ENCODE peak calls at places on chromosomes 1 and 21, in six cellular contexts. S is SK-N-SH, V is mesenchymal stem cell, E is IMR-90, W is K562, G is neuronal stem cell. F is an unnamed sample.

GRCh38 chr1:245132771-245133170 is 22.0 kb upstream of the KIF26B start:
- DNase-seq in G (no peak), E (no peak), S (no peak), V (no peak), W (no peak), F (no peak)

GRCh38 chr1:58895559-58896135 is 111.8 kb upstream of the JUN start:
- DNase-seq in V (no peak), S (no peak), E (peak), G (no peak), W (no peak), F (no peak)

GRCh38 chr1:72946901-72947505 is 664.7 kb upstream of the NEGR1 start:
- DNase-seq in W (no peak), E (no peak), S (no peak), G (no peak), V (no peak), F (no peak)

GRCh38 chr1:16006552-16007485 is 2.8 kb downstream of the SRARP start:
- DNase-seq in S (no peak), W (peak), V (no peak), E (peak), G (no peak), F (no peak)

GRCh38 chr1:85243336-85243735 is 16.1 kb downstream of the C1orf52 start:
- DNase-seq in G (no peak), V (peak), E (peak), S (no peak), W (no peak), F (peak)

GRCh38 chr1:63817700-63818099 is 43.9 kb downstream of the ROR1 start:
- DNase-seq in G (no peak), V (no peak), E (no peak), S (no peak), W (no peak), F (no peak)

GRCh38 chr1:2352341-2353214 is 38.8 kb downstream of the MORN1 start:
- DNase-seq in S (no peak), V (no peak), G (no peak), W (no peak), E (no peak), F (no peak)

GRCh38 chr1:245153645-245154428 is 948 bp upstream of the KIF26B start:
- DNase-seq in S (peak), E (no peak), V (peak), W (peak), G (peak), F (peak)

GRCh38 chr21:35222541-35222941 is 173.4 kb upstream of the RUNX1 start:
- DNase-seq in E (no peak), G (no peak), W (no peak), S (no peak), V (no peak), F (no peak)

GRCh38 chr1:154716012-154716411 is 108.0 kb upstream of the ADAR start:
- DNase-seq in W (no peak), V (peak), G (no peak), E (no peak), S (peak), F (no peak)

GRCh38 chr1:21534674-21535378 is 25.6 kb downstream of the ALPL start:
- DNase-seq in V (peak), W (peak), G (peak), S (no peak), E (peak), F (peak)

GRCh38 chr1:47805020-47805419 is 192.2 kb downstream of the TRABD2B start:
- DNase-seq in E (no peak), S (no peak), G (no peak), W (no peak), V (no peak), F (no peak)

GRCh38 chr1:34709547-34709946 is 45.3 kb upstream of the GJB5 start:
- DNase-seq in G (no peak), S (no peak), E (no peak), V (no peak), W (no peak), F (peak)

GRCh38 chr1:229093546-229094336 is 177.2 kb upstream of the RAB4A start:
- DNase-seq in V (no peak), G (no peak), E (no peak), S (no peak), W (no peak), F (no peak)

GRCh38 chr1:112934562-112934952 is 21.4 kb downstream of the SLC16A1 start:
- DNase-seq in W (no peak), V (no peak), G (no peak), S (no peak), E (peak), F (peak)

GRCh38 chr21:21183092-21183491 is 184.9 kb downstream of the NCAM2 start:
- DNase-seq in S (no peak), W (no peak), G (no peak), E (peak), V (no peak), F (no peak)

GRCh38 chr1:92013923-92014322 is 15.9 kb upstream of the EPHX4 start:
- DNase-seq in W (no peak), E (no peak), V (no peak), G (no peak), S (no peak), F (no peak)

GRCh38 chr1:83545450-83545849 is 453.5 kb downstream of the TTLL7 start:
- DNase-seq in G (no peak), E (no peak), V (no peak), W (no peak), S (no peak), F (peak)

GRCh38 chr21:19900149-19900548 is 1098.1 kb upstream of the NCAM2 start:
- DNase-seq in S (no peak), G (no peak), W (no peak), V (no peak), E (no peak), F (no peak)

GRCh38 chr1:8361198-8361849 is 43.4 kb downstream of the SLC45A1 start:
- DNase-seq in G (no peak), W (no peak), E (no peak), S (no peak), V (no peak), F (no peak)

GRCh38 chr1:14682941-14683340 is 84.5 kb downstream of the KAZN start:
- DNase-seq in W (no peak), S (peak), E (no peak), G (no peak), V (no peak), F (no peak)

GRCh38 chr1:230507671-230508407 is 81.7 kb upstream of the PGBD5 start:
- DNase-seq in G (no peak), V (peak), W (no peak), E (no peak), S (no peak), F (no peak)

GRCh38 chr1:205998457-205999241 is 4.5 kb downstream of the RAB7B start:
- DNase-seq in G (no peak), V (peak), E (no peak), W (no peak), S (no peak), F (peak)

GRCh38 chr1:109630081-109630880 is 10.6 kb downstream of the AMPD2 start:
- DNase-seq in E (no peak), G (no peak), V (no peak), W (peak), S (peak), F (peak)

GRCh38 chr1:110673805-110674336 is 869 bp downstream of the KCNA3 start:
- DNase-seq in V (no peak), E (no peak), S (peak), G (no peak), W (no peak), F (no peak)

GRCh38 chr1:76298399-76298798 is 223.9 kb downstream of the ST6GALNAC3 start:
- DNase-seq in G (no peak), S (no peak), W (no peak), V (no peak), E (no peak), F (no peak)

GRCh38 chr1:161069731-161070270 is at the start of gene ARHGAP30:
- DNase-seq in E (no peak), W (peak), G (no peak), V (no peak), S (no peak), F (no peak)

GRCh38 chr21:31283025-31283424 is 61.0 kb downstream of the TIAM1 start:
- DNase-seq in W (no peak), V (no peak), G (no peak), S (no peak), E (no peak), F (no peak)

GRCh38 chr1:212555426-212555825 is 53.1 kb upstream of the ATF3 start:
- DNase-seq in S (no peak), G (no peak), V (no peak), W (no peak), E (no peak), F (no peak)

GRCh38 chr1:109214695-109215623 is 1.2 kb downstream of the SARS1 start:
- DNase-seq in S (peak), V (peak), G (no peak), W (peak), E (peak), F (no peak)

GRCh38 chr1:24503870-24504523 is 1.4 kb downstream of the RCAN3 start:
- DNase-seq in G (no peak), V (no peak), W (no peak), E (no peak), S (no peak), F (peak)
- H2AFZ ChIP-seq in G (no peak), V (no peak), W (no peak), E (no peak), S (peak), F (no peak)

DNA sequence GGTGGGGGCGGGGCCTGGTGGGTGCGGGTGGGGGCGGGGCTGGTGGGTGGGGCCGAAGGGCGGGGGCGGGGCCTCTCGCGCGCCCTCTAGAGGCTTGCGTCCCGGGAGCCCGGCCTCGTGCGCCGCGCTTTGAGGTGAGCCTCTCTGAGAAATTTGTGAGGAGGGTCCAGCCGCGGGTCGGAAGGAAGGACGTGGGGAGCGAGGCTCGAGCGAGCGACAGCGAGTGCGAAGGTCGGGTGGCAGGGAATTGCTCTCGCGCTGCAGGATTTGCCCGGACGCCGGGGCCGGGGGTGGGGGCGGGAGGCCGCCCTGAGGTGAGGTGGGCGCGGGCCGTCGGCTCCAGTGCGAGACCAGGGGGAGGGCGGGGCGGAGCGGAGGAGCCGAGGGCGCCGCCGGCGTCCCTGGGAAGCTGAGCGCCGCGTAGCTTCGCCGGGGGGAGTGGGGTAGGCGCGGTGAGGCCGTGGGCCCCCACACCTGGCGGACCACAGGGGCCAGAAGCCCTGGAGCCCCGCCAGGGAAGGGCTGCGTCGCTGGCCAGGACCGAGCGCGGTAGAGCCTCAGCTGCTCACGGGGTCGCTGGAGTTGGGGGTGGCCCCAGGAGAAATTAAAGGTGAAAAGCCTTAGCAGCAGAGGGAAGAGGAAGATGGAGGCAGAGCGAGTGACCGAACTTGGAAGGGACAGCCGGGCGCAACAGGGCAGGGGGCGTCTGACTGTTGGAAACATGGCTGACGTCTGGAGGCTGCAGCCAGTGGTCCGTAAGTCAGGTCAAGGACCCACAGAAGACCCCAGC is 754 bp upstream of the LSS start:
- DNase-seq in V (no peak), W (peak), E (no peak), S (peak), G (peak), F (no peak)
- H3K9ac ChIP-seq in V (peak), W (peak), E (peak), S (peak), G (peak), F (no peak)

GRCh38 chr1:162230517-162230916 is 146.1 kb downstream of the SPATA46 start:
- DNase-seq in V (no peak), W (no peak), G (no peak), S (no peak), E (no peak), F (no peak)
- H3K4me2 ChIP-seq in V (no peak), W (no peak), G (no peak), S (no peak), E (no peak), F (no peak)

GRCh38 chr1:98556521-98557158 is 104.9 kb upstream of the SNX7 start:
- DNase-seq in E (peak), G (no peak), S (no peak), V (peak), W (peak), F (peak)

GRCh38 chr1:98555814-98556213 is 105.7 kb upstream of the SNX7 start:
- DNase-seq in E (no peak), V (no peak), W (no peak), G (no peak), S (no peak), F (no peak)

DNA sequence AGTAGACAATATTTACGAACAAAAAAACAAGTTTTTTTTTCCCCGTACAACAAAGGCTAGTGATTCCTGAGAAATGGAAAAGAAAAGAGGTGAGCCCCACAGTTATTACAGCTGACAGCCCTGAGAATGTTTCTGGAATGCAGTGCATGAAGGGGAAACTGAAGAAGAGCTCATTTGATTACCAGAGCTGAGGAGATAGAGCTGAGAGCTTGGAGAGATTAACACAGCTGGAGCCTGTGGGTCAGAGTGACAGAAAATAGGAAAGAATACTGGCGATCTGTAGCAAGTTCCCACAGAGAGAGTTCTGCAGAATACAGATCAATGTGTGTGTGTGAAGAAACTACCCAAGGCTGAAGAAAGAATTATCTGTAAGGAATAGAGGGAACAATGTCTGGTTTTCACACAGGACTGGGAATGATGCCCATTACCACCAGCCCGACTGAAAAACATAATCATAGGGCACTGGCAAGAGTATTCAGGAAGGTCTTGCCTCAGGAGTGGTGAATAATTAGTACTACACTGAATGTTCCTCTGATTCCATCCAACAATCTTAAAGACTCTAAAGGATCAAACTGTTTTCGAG is 103.6 kb upstream of the SNX7 start:
- DNase-seq in V (no peak), G (peak), S (no peak), W (no peak), E (no peak), F (peak)
- H2AFZ ChIP-seq in V (no peak), G (peak), S (no peak), W (no peak), E (no peak), F (no peak)

DNA sequence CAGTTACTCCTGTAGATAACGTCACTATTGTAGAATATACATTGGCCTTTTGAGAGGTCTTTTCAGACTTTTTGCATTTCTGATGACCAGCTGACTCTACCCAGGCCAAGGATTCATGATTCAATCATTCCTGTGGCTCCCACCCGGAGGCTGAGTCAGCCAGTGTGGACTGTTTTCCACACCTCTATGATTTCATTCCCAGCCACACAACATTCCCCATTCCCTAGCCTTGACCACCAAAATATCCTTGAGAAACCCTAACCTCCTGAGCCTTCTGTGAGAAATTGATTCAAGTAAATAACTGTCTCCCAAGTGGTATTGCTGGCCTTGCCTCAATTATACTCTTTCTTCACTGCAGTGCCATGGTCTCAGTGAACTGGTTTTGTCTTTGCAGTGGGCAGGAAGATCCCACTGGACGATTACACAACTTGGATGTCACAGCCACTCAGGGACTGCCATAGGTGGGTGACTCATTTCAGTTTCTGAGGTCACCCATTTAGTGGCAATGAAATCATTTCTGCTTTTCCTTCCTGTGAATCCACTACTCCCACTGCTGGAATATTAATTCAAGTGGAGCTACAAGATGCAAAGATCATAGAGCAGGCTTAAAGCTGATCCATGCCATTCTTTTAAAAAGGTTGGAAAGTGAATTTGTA is 518.6 kb upstream of the ZP4 start:
- DNase-seq in V (peak), W (no peak), G (no peak), E (peak), S (no peak), F (no peak)
- H3K9ac ChIP-seq in V (peak), W (no peak), G (no peak), E (no peak), S (peak), F (no peak)